ENCODE peak calls at places on chromosomes 16 and 17, in nine cellular contexts. One of them, this sample, is unnamed.

GRCh38 chr17:37176683-37177082 is 199.1 kb upstream of the C17orf78 start:
- DNase-seq in endothelial cell of umbilical vein: peak; percentile 11
- DNase-seq in AG10803: no peak
- DNase-seq in stomach: no peak
- DNase-seq in cardiac fibroblast: peak; percentile 10
- DNase-seq in foreskin fibroblast: peak; percentile 79
- DNase-seq in SK-N-SH: no peak
- DNase-seq in cardiac muscle cell: no peak
- DNase-seq in transverse colon: no peak
- DNase-seq in this sample: no peak

GRCh38 chr16:31410082-31410481 is 16.9 kb downstream of the ITGAD start:
- DNase-seq in endothelial cell of umbilical vein: no peak
- DNase-seq in AG10803: no peak
- DNase-seq in stomach: no peak
- DNase-seq in cardiac fibroblast: no peak
- DNase-seq in foreskin fibroblast: no peak
- DNase-seq in SK-N-SH: no peak
- DNase-seq in cardiac muscle cell: no peak
- DNase-seq in transverse colon: no peak
- DNase-seq in this sample: no peak

GRCh38 chr17:6070895-6071511 is 824 bp downstream of the WSCD1 start:
- DNase-seq in endothelial cell of umbilical vein: peak; percentile 45
- DNase-seq in AG10803: peak; percentile 4
- DNase-seq in stomach: no peak
- DNase-seq in cardiac fibroblast: no peak
- DNase-seq in foreskin fibroblast: peak; percentile 70
- DNase-seq in SK-N-SH: peak; percentile 55
- DNase-seq in cardiac muscle cell: peak; percentile 64
- DNase-seq in transverse colon: peak; percentile 27
- DNase-seq in this sample: no peak

GRCh38 chr16:49542391-49542891 is 168.8 kb downstream of the C16orf78 start:
- DNase-seq in endothelial cell of umbilical vein: no peak
- DNase-seq in AG10803: no peak
- DNase-seq in stomach: no peak
- DNase-seq in cardiac fibroblast: no peak
- DNase-seq in foreskin fibroblast: no peak
- DNase-seq in SK-N-SH: peak; percentile 66
- DNase-seq in cardiac muscle cell: no peak
- DNase-seq in transverse colon: no peak
- DNase-seq in this sample: no peak

GRCh38 chr17:34990921-34991365 is 10.6 kb downstream of the LIG3 start:
- DNase-seq in endothelial cell of umbilical vein: no peak
- DNase-seq in AG10803: peak; percentile 12
- DNase-seq in stomach: peak; percentile 90
- DNase-seq in cardiac fibroblast: peak; percentile 4
- DNase-seq in foreskin fibroblast: no peak
- DNase-seq in SK-N-SH: no peak
- DNase-seq in cardiac muscle cell: no peak
- DNase-seq in transverse colon: peak; percentile 38
- DNase-seq in this sample: no peak

GRCh38 chr17:29089601-29090044 is 46.7 kb downstream of the PIPOX start:
- DNase-seq in endothelial cell of umbilical vein: no peak
- DNase-seq in AG10803: no peak
- DNase-seq in stomach: no peak
- DNase-seq in cardiac fibroblast: no peak
- DNase-seq in foreskin fibroblast: no peak
- DNase-seq in SK-N-SH: no peak
- DNase-seq in cardiac muscle cell: no peak
- DNase-seq in transverse colon: peak; percentile 23
- DNase-seq in this sample: no peak

GRCh38 chr17:13544292-13544691 is 57.4 kb downstream of the HS3ST3A1 start:
- DNase-seq in endothelial cell of umbilical vein: no peak
- DNase-seq in AG10803: peak; percentile 95
- DNase-seq in stomach: no peak
- DNase-seq in cardiac fibroblast: peak; percentile 94
- DNase-seq in foreskin fibroblast: peak; percentile 97
- DNase-seq in SK-N-SH: no peak
- DNase-seq in cardiac muscle cell: no peak
- DNase-seq in transverse colon: peak; percentile 13
- DNase-seq in this sample: peak; percentile 86

GRCh38 chr16:67162439-67163163 is 1.9 kb upstream of the HSF4 start:
- DNase-seq in endothelial cell of umbilical vein: no peak
- DNase-seq in AG10803: no peak
- DNase-seq in stomach: no peak
- DNase-seq in cardiac fibroblast: no peak
- DNase-seq in foreskin fibroblast: no peak
- DNase-seq in SK-N-SH: no peak
- DNase-seq in cardiac muscle cell: no peak
- DNase-seq in transverse colon: no peak
- DNase-seq in this sample: no peak

DNA sequence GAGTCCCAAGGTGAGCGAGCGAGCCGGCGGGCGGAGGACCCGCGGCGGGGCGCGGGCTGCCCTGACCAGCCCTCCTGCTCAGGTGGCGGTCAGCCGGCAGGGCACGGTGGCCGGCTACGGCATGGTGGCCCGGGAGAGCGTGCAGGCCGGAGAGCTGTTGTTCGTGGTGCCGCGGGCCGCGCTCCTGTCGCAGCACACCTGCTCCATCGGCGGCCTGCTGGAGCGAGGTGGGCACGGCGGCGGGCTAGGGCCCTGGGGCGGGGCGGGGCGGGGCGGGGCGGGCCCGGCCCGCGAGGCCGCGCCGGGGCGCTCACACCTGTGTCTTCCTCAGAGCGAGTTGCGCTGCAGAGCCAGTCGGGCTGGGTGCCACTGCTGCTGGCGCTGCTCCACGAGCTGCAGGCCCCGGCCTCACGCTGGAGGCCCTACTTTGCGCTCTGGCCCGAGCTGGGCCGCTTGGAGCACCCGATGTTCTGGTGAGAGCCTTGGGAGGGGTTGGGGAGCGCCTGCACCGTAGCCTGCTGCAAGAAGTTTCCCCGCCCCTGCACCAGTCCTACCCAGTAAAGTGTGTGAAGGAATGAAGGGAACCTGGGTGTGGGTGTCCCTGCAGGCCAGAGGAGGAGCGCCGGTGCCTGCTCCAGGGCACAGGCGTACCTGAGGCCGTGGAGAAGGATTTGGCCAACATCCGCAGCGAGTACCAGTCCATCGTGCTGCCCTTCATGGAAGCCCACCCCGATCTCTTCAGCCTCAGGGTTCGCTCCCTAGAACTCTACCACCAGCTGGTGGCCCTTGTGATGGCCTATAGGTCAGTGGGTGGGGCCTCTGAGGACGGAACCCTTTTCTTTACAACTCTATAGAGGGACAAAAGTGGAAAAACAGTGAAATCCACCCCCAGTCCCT is 802 bp downstream of the SETD6 start:
- DNase-seq in endothelial cell of umbilical vein: no peak
- DNase-seq in AG10803: no peak
- DNase-seq in stomach: peak; percentile 70
- DNase-seq in cardiac fibroblast: peak; percentile 5
- DNase-seq in foreskin fibroblast: peak; percentile 38
- DNase-seq in SK-N-SH: no peak
- DNase-seq in cardiac muscle cell: peak; percentile 37
- DNase-seq in transverse colon: peak; percentile 67
- DNase-seq in this sample: no peak
- H3K4me3 ChIP-seq in endothelial cell of umbilical vein: peak overlapping the region; percentile 70
- H3K4me3 ChIP-seq in AG10803: peak overlapping the region; percentile 85
- H3K4me3 ChIP-seq in stomach: peak overlapping the region; percentile 96
- H3K4me3 ChIP-seq in cardiac fibroblast: peak overlapping the region; percentile 80
- H3K4me3 ChIP-seq in foreskin fibroblast: peak overlapping the region; percentile 75
- H3K4me3 ChIP-seq in SK-N-SH: peak overlapping the region; percentile 82
- H3K4me3 ChIP-seq in cardiac muscle cell: peak overlapping the region; percentile 54
- H3K4me3 ChIP-seq in transverse colon: peak overlapping the region; percentile 75
- H3K4me3 ChIP-seq in this sample: peak overlapping the region; percentile 83

GRCh38 chr17:7352559-7352889 is 562 bp downstream of the KCTD11 start:
- DNase-seq in endothelial cell of umbilical vein: no peak
- DNase-seq in AG10803: no peak
- DNase-seq in stomach: no peak
- DNase-seq in cardiac fibroblast: no peak
- DNase-seq in foreskin fibroblast: no peak
- DNase-seq in SK-N-SH: no peak
- DNase-seq in cardiac muscle cell: no peak
- DNase-seq in transverse colon: no peak
- DNase-seq in this sample: no peak

GRCh38 chr17:7354262-7354781 is 634 bp upstream of the TMEM95 start:
- DNase-seq in endothelial cell of umbilical vein: no peak
- DNase-seq in AG10803: peak; percentile 49
- DNase-seq in stomach: no peak
- DNase-seq in cardiac fibroblast: peak; percentile 46
- DNase-seq in foreskin fibroblast: peak; percentile 78
- DNase-seq in SK-N-SH: no peak
- DNase-seq in cardiac muscle cell: peak; percentile 36
- DNase-seq in transverse colon: peak; percentile 22
- DNase-seq in this sample: no peak

GRCh38 chr17:7351665-7352558 is at the start of gene KCTD11:
- DNase-seq in endothelial cell of umbilical vein: peak; percentile 76
- DNase-seq in AG10803: peak; percentile 92
- DNase-seq in stomach: peak; percentile 97
- DNase-seq in cardiac fibroblast: peak; percentile 95
- DNase-seq in foreskin fibroblast: peak; percentile 96
- DNase-seq in SK-N-SH: peak; percentile 89
- DNase-seq in cardiac muscle cell: peak; percentile 94
- DNase-seq in transverse colon: peak; percentile 95
- DNase-seq in this sample: peak; percentile 62

GRCh38 chr17:7355053-7355452 is at the start of gene TMEM95:
- DNase-seq in endothelial cell of umbilical vein: no peak
- DNase-seq in AG10803: peak; percentile 53
- DNase-seq in stomach: no peak
- DNase-seq in cardiac fibroblast: peak; percentile 44
- DNase-seq in foreskin fibroblast: peak; percentile 73
- DNase-seq in SK-N-SH: no peak
- DNase-seq in cardiac muscle cell: no peak
- DNase-seq in transverse colon: peak; percentile 13
- DNase-seq in this sample: no peak

DNA sequence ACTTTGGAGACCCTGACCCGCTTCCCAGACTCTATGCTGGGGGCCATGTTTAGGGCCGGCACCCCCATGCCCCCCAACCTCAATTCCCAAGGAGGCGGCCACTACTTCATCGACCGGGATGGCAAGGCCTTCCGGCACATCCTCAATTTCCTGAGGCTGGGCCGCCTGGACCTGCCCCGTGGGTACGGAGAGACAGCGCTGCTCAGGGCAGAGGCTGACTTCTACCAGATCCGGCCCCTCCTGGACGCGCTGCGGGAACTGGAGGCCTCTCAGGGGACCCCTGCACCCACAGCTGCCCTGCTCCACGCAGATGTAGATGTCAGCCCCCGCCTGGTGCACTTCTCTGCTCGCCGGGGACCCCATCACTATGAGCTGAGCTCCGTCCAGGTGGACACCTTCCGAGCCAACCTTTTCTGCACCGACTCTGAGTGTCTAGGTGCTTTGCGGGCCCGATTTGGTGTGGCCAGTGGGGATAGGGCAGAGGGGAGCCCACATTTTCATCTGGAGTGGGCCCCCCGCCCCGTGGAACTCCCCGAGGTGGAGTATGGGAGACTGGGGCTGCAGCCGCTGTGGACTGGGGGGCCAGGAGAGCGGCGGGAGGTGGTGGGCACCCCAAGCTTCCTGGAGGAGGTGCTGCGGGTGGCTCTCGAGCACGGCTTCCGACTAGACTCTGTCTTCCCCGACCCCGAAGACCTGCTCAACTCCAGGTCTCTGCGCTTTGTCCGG is 1.1 kb downstream of the KCTD11 start:
- DNase-seq in endothelial cell of umbilical vein: no peak
- DNase-seq in AG10803: no peak
- DNase-seq in stomach: no peak
- DNase-seq in cardiac fibroblast: no peak
- DNase-seq in foreskin fibroblast: no peak
- DNase-seq in SK-N-SH: no peak
- DNase-seq in cardiac muscle cell: no peak
- DNase-seq in transverse colon: peak; percentile 11
- DNase-seq in this sample: no peak
- H3K4me3 ChIP-seq in endothelial cell of umbilical vein: no peak overlapping the region
- H3K4me3 ChIP-seq in AG10803: peak overlapping the region; percentile 86
- H3K4me3 ChIP-seq in stomach: peak overlapping the region; percentile 70
- H3K4me3 ChIP-seq in cardiac fibroblast: peak overlapping the region; percentile 88
- H3K4me3 ChIP-seq in foreskin fibroblast: peak overlapping the region; percentile 93
- H3K4me3 ChIP-seq in SK-N-SH: peak overlapping the region; percentile 69
- H3K4me3 ChIP-seq in cardiac muscle cell: peak overlapping the region; percentile 54
- H3K4me3 ChIP-seq in transverse colon: peak overlapping the region; percentile 88
- H3K4me3 ChIP-seq in this sample: peak overlapping the region; percentile 96

GRCh38 chr17:76549539-76549938 is 9.7 kb downstream of the PRCD start:
- DNase-seq in endothelial cell of umbilical vein: no peak
- DNase-seq in AG10803: no peak
- DNase-seq in stomach: no peak
- DNase-seq in cardiac fibroblast: no peak
- DNase-seq in foreskin fibroblast: no peak
- DNase-seq in SK-N-SH: no peak
- DNase-seq in cardiac muscle cell: no peak
- DNase-seq in transverse colon: no peak
- DNase-seq in this sample: no peak

GRCh38 chr17:76548378-76549214 is 8.8 kb downstream of the PRCD start:
- DNase-seq in endothelial cell of umbilical vein: no peak
- DNase-seq in AG10803: no peak
- DNase-seq in stomach: no peak
- DNase-seq in cardiac fibroblast: no peak
- DNase-seq in foreskin fibroblast: no peak
- DNase-seq in SK-N-SH: no peak
- DNase-seq in cardiac muscle cell: no peak
- DNase-seq in transverse colon: no peak
- DNase-seq in this sample: no peak

GRCh38 chr17:76551685-76552084 is 11.8 kb downstream of the PRCD start:
- DNase-seq in endothelial cell of umbilical vein: no peak
- DNase-seq in AG10803: no peak
- DNase-seq in stomach: no peak
- DNase-seq in cardiac fibroblast: no peak
- DNase-seq in foreskin fibroblast: no peak
- DNase-seq in SK-N-SH: no peak
- DNase-seq in cardiac muscle cell: no peak
- DNase-seq in transverse colon: no peak
- DNase-seq in this sample: no peak

GRCh38 chr17:76549215-76549518 is 9.3 kb downstream of the PRCD start:
- DNase-seq in endothelial cell of umbilical vein: no peak
- DNase-seq in AG10803: no peak
- DNase-seq in stomach: no peak
- DNase-seq in cardiac fibroblast: no peak
- DNase-seq in foreskin fibroblast: no peak
- DNase-seq in SK-N-SH: no peak
- DNase-seq in cardiac muscle cell: no peak
- DNase-seq in transverse colon: no peak
- DNase-seq in this sample: no peak

GRCh38 chr17:76550712-76551615 is 11.1 kb downstream of the PRCD start:
- DNase-seq in endothelial cell of umbilical vein: peak; percentile 25
- DNase-seq in AG10803: peak; percentile 82
- DNase-seq in stomach: no peak
- DNase-seq in cardiac fibroblast: peak; percentile 76
- DNase-seq in foreskin fibroblast: peak; percentile 70
- DNase-seq in SK-N-SH: no peak
- DNase-seq in cardiac muscle cell: no peak
- DNase-seq in transverse colon: no peak
- DNase-seq in this sample: no peak
- H3K4me3 ChIP-seq in endothelial cell of umbilical vein: no peak overlapping the region
- H3K4me3 ChIP-seq in AG10803: no peak overlapping the region
- H3K4me3 ChIP-seq in stomach: no peak overlapping the region
- H3K4me3 ChIP-seq in cardiac fibroblast: no peak overlapping the region
- H3K4me3 ChIP-seq in foreskin fibroblast: no peak overlapping the region
- H3K4me3 ChIP-seq in SK-N-SH: no peak overlapping the region
- H3K4me3 ChIP-seq in cardiac muscle cell: no peak overlapping the region
- H3K4me3 ChIP-seq in transverse colon: no peak overlapping the region
- H3K4me3 ChIP-seq in this sample: no peak overlapping the region

DNA sequence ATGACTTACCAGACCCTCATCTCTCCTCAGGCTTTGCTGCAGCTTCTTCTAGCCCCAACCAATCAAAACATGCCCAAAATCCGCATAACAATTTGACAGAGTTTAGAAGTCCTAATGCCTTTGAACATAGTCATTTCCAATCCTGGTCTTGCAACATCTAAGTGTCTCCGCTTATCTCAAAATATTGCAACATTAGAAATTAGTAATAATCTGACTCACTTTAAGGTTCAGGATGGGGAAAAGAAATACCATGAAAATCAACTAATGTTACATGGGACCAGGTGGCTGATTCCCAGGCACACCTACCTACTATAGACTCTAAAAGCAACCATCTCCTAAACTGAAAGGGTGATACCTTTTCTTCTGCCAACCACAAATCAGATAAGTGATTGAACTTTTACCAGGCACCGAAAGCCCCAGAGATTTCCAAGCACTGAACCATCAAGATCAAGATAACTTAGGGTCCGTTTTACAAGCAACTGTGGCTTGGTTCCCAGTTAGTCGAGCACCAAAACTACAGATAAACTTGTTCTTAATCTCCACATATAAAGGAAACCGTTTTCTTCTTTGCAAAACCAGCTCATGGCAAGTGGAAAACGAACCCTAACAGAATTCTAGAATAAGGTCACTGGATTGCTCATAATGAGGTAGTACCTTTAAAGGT is 13.9 kb downstream of the ERN1 start:
- DNase-seq in endothelial cell of umbilical vein: no peak
- DNase-seq in AG10803: peak; percentile 80
- DNase-seq in stomach: peak; percentile 65
- DNase-seq in cardiac fibroblast: peak; percentile 89
- DNase-seq in foreskin fibroblast: peak; percentile 85
- DNase-seq in SK-N-SH: no peak
- DNase-seq in cardiac muscle cell: no peak
- DNase-seq in transverse colon: no peak
- DNase-seq in this sample: peak; percentile 45
- H3K4me3 ChIP-seq in endothelial cell of umbilical vein: no peak overlapping the region
- H3K4me3 ChIP-seq in AG10803: no peak overlapping the region
- H3K4me3 ChIP-seq in stomach: no peak overlapping the region
- H3K4me3 ChIP-seq in cardiac fibroblast: no peak overlapping the region
- H3K4me3 ChIP-seq in foreskin fibroblast: no peak overlapping the region
- H3K4me3 ChIP-seq in SK-N-SH: no peak overlapping the region
- H3K4me3 ChIP-seq in cardiac muscle cell: no peak overlapping the region
- H3K4me3 ChIP-seq in transverse colon: no peak overlapping the region
- H3K4me3 ChIP-seq in this sample: no peak overlapping the region